ENCODE peak calls at places on chromosomes 3 and 15, in nine cellular contexts. E, S, K, N, R, Q, I, O and A are unnamed samples.

GRCh38 chr3:55690746-55691540 is 203.8 kb upstream of the WNT5A start:
- DNase-seq in K (no peak), N (no peak), R (no peak), Q (no peak), S (no peak), O (no peak), I (no peak), E (no peak), A (peak; percentile 55)

GRCh38 chr15:63366451-63366850 is 15.2 kb downstream of the CA12 start:
- DNase-seq in K (no peak), Q (no peak), O (no peak), R (peak; percentile 31), I (no peak), N (no peak), E (no peak), S (no peak), A (no peak)

GRCh38 chr15:37586976-37587375 is 347.5 kb upstream of the TMCO5A start:
- DNase-seq in N (no peak), K (no peak), O (no peak), E (no peak), S (no peak), I (no peak), R (no peak), Q (no peak), A (no peak)

GRCh38 chr3:74614133-74614967 is at the start of gene CNTN3:
- DNase-seq in Q (peak; percentile 38), O (peak; percentile 33), K (peak; percentile 15), N (no peak), I (no peak), E (no peak), S (peak; percentile 20), R (no peak), A (no peak)

GRCh38 chr3:182364323-182364722 is 429.0 kb upstream of the ATP11B start:
- DNase-seq in R (peak; percentile 50), I (no peak), S (no peak), O (no peak), E (no peak), N (no peak), K (no peak), Q (no peak), A (no peak)

GRCh38 chr15:99130314-99130713 is 25.4 kb downstream of the SYNM start:
- DNase-seq in S (no peak), K (no peak), R (peak; percentile 66), I (peak; percentile 67), E (no peak), N (no peak), O (no peak), Q (no peak), A (no peak)

GRCh38 chr15:31265090-31265870 is 61.4 kb upstream of the KLF13 start:
- DNase-seq in N (no peak), S (no peak), K (no peak), E (no peak), R (no peak), O (no peak), I (no peak), Q (peak; percentile 80), A (no peak)

GRCh38 chr15:61834076-61834697 is 226.1 kb downstream of the VPS13C start:
- DNase-seq in N (peak; percentile 23), S (peak; percentile 65), O (peak; percentile 80), K (peak; percentile 82), I (peak; percentile 72), Q (peak; percentile 81), E (peak; percentile 82), R (peak; percentile 85), A (peak; percentile 15)

GRCh38 chr15:93302080-93302765 is 213.2 kb upstream of the RGMA start:
- DNase-seq in K (no peak), Q (no peak), I (no peak), S (no peak), R (no peak), O (peak; percentile 41), N (no peak), E (no peak), A (no peak)

GRCh38 chr3:13627681-13628080 is 78.8 kb downstream of the FBLN2 start:
- DNase-seq in N (no peak), R (no peak), S (no peak), E (no peak), O (no peak), I (no peak), K (no peak), Q (no peak), A (no peak)

GRCh38 chr3:11382146-11382545 is 109.9 kb downstream of the ATG7 start:
- DNase-seq in N (no peak), I (no peak), R (no peak), E (no peak), S (no peak), K (no peak), O (no peak), Q (no peak), A (no peak)

GRCh38 chr3:42846682-42847522 is 28.8 kb downstream of the CYP8B1 start:
- DNase-seq in N (no peak), S (no peak), Q (no peak), I (no peak), E (no peak), O (no peak), K (no peak), R (no peak), A (no peak)

GRCh38 chr15:99424978-99425665 is 140.7 kb upstream of the MEF2A start:
- DNase-seq in E (no peak), N (peak; percentile 16), R (peak; percentile 78), K (no peak), O (no peak), S (peak; percentile 7), I (peak; percentile 88), Q (no peak), A (peak; percentile 33)

GRCh38 chr15:81002254-81003022 is 1.7 kb downstream of the TLNRD1 start:
- DNase-seq in O (peak; percentile 17), I (peak; percentile 51), E (peak; percentile 33), K (peak; percentile 29), R (no peak), S (peak; percentile 22), N (no peak), Q (no peak), A (no peak)

GRCh38 chr3:63876260-63876659 is 12.6 kb downstream of the ATXN7 start:
- DNase-seq in O (no peak), I (no peak), S (no peak), N (no peak), R (no peak), E (no peak), Q (no peak), K (no peak), A (no peak)

GRCh38 chr3:63290686-63291085 is 12.6 kb downstream of the SYNPR start:
- DNase-seq in O (no peak), I (no peak), Q (no peak), E (no peak), S (no peak), N (no peak), K (no peak), R (no peak), A (no peak)

GRCh38 chr3:156449712-156450574 is 105.0 kb downstream of the SSR3 start:
- DNase-seq in I (peak; percentile 67), E (peak; percentile 32), R (peak; percentile 36), K (no peak), S (no peak), Q (no peak), N (no peak), O (peak; percentile 18), A (no peak)

GRCh38 chr3:109241459-109241858 is 74.9 kb downstream of the DPPA2 start:
- DNase-seq in S (no peak), E (no peak), R (no peak), K (no peak), O (no peak), I (no peak), N (no peak), Q (no peak), A (no peak)

GRCh38 chr15:77025941-77026411 is 31.1 kb downstream of the PSTPIP1 start:
- DNase-seq in O (peak; percentile 4), R (no peak), E (no peak), S (peak; percentile 7), Q (peak; percentile 15), I (no peak), N (no peak), K (no peak), A (no peak)

GRCh38 chr3:134249935-134250716 is 533 bp downstream of the RYK start:
- DNase-seq in E (peak; percentile 37), O (peak; percentile 63), K (peak; percentile 66), S (peak; percentile 56), I (peak; percentile 62), R (peak; percentile 25), N (no peak), Q (peak; percentile 76), A (no peak)

DNA sequence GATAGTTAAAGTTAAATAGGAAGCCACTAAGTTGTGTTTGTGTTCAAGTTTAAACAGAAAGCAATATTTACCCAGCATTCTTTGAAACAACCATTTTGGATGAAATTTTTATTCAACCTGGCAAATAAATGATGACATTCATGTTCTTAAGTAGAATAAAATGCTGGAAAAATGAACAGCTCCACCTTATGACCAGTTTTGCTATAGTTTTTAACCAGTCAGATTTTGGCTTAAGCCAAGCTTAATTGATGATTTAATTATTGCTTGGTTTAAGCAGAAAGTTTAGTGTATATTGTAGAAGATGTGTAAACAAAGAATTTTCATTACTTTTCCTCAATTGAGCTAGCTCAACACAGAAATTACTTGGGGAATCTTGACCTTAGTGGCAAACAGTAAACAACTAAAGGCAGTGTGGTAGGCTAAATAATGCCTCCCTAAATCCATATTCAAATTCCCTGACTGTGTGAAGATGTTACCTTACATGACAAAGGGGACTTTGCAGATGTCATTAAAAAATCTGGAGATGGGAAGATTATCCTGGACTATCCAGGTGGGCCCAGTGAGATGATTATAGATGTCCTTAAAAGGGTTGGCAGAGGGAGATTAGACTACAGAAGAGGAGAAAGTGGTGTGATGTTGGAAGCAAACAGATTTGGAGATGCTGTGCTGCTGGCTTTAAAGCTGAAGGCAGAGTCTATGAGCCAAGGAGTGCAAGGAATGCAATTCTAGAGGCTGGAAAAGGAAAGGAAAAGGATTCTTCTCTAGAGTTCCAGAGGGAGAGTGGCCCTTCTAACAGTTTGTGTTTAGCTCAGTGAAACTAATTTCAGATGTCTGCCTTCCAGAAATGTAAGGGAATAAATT is 448.6 kb upstream of the GOLIM4 start:
- DNase-seq in R (peak; percentile 5), N (no peak), O (no peak), E (no peak), I (no peak), K (no peak), S (no peak), Q (no peak), A (no peak)
- TF ChIP-seq CTCF in R (peak; percentile 10), N (no peak), O (no peak), E (no peak), I (no peak), K (no peak), S (no peak), Q (no peak), A (no peak)

GRCh38 chr3:112718967-112719366 is 78.0 kb upstream of the CCDC80 start:
- DNase-seq in I (no peak), S (no peak), K (no peak), E (no peak), N (no peak), Q (no peak), O (no peak), R (no peak), A (no peak)
- H3K4me3 ChIP-seq in I (no peak overlapping the region), S (no peak overlapping the region), K (no peak overlapping the region), E (no peak overlapping the region), N (no peak overlapping the region), Q (no peak overlapping the region), O (no peak overlapping the region), R (no peak overlapping the region), A (no peak overlapping the region)

GRCh38 chr3:188664795-188665194 is 507.0 kb upstream of the TPRG1 start:
- DNase-seq in O (no peak), N (no peak), K (no peak), E (peak; percentile 47), S (no peak), R (no peak), I (peak; percentile 18), Q (peak; percentile 24), A (no peak)
- TF ChIP-seq CTCF in O (no peak), N (no peak), K (peak; percentile 11), E (peak; percentile 37), S (no peak), R (peak; percentile 22), I (peak; percentile 29), Q (peak; percentile 15), A (peak; percentile 32)

GRCh38 chr15:89358435-89358754 is 23.8 kb upstream of the POLG start:
- DNase-seq in S (no peak), E (no peak), N (no peak), I (no peak), R (no peak), Q (no peak), O (no peak), K (no peak), A (no peak)
- H3K4me3 ChIP-seq in S (peak overlapping the region; percentile 43), E (peak overlapping the region; percentile 35), N (no peak overlapping the region), I (no peak overlapping the region), R (no peak overlapping the region), Q (peak overlapping the region; percentile 29), O (no peak overlapping the region), K (peak overlapping the region; percentile 58), A (no peak overlapping the region)